ENCODE peak calls at places on chromosomes 13 and 19, in six cellular contexts. V is Right ventricle myocardium superior, I is OCI-LY7, C is gastrocnemius medialis, D is progenitor cell of endocrine pancreas, R is PC-3. M is an unnamed sample.

GRCh38 chr19:28694812-28695211 is 518.1 kb downstream of the UQCRFS1 start:
- DNase-seq in R (no peak), D (no peak), V (no peak), I (no peak), C (no peak), M (peak)

GRCh38 chr19:50412419-50412818 is 6.3 kb upstream of the SPIB start:
- DNase-seq in V (no peak), I (no peak), R (no peak), D (no peak), C (no peak), M (no peak)

GRCh38 chr19:48627211-48627864 is 8.0 kb downstream of the SPHK2 start:
- DNase-seq in V (peak), D (no peak), I (no peak), R (no peak), C (no peak), M (peak)

GRCh38 chr13:94065741-94066140 is 413.7 kb downstream of the DCT start:
- DNase-seq in D (no peak), I (no peak), C (no peak), R (no peak), V (no peak), M (no peak)

GRCh38 chr13:113273856-113274590 is 23.0 kb upstream of the LAMP1 start:
- DNase-seq in R (peak), C (no peak), I (no peak), V (peak), D (no peak), M (peak)

GRCh38 chr19:52665047-52665446 is 26.9 kb upstream of the ZNF83 start:
- DNase-seq in C (no peak), R (peak), I (no peak), D (no peak), V (no peak), M (no peak)

GRCh38 chr13:95676100-95676774 is 702 bp upstream of the DNAJC3 start:
- DNase-seq in I (peak), C (peak), V (no peak), D (no peak), R (peak), M (peak)

GRCh38 chr13:49711218-49711863 is 20.1 kb upstream of the EBPL start:
- DNase-seq in R (peak), I (no peak), C (no peak), V (no peak), D (no peak), M (peak)

GRCh38 chr13:41383400-41383799 is 72.3 kb downstream of the NAA16 start:
- DNase-seq in C (no peak), R (no peak), V (no peak), I (no peak), D (no peak), M (no peak)

GRCh38 chr19:14440049-14440448 is 6.9 kb downstream of the PKN1 start:
- DNase-seq in I (peak), V (peak), D (no peak), C (peak), R (no peak), M (no peak)

GRCh38 chr13:34412817-34413365 is 529.2 kb upstream of the NBEA start:
- DNase-seq in V (no peak), I (no peak), C (no peak), R (peak), D (no peak), M (peak)

GRCh38 chr13:36986462-36987240 is 12.5 kb downstream of the ALG5 start:
- DNase-seq in V (no peak), R (no peak), I (no peak), D (no peak), C (no peak), M (peak)

GRCh38 chr13:110103026-110103425 is 203.9 kb downstream of the COL4A1 start:
- DNase-seq in D (no peak), V (no peak), C (no peak), I (no peak), R (no peak), M (no peak)

GRCh38 chr19:2791876-2792275 is 6.6 kb downstream of the THOP1 start:
- DNase-seq in V (no peak), D (no peak), C (no peak), I (no peak), R (no peak), M (no peak)

GRCh38 chr13:28316129-28316528 is 177.8 kb downstream of the PAN3 start:
- DNase-seq in C (no peak), V (no peak), R (no peak), D (no peak), I (no peak), M (no peak)

GRCh38 chr13:76884571-76885202 is 1.5 kb downstream of the KCTD12 start:
- DNase-seq in I (no peak), D (no peak), R (peak), V (no peak), C (no peak), M (peak)

GRCh38 chr19:49231804-49232203 is 74.2 kb downstream of the TRPM4 start:
- DNase-seq in R (no peak), V (no peak), D (no peak), I (no peak), C (no peak), M (no peak)

GRCh38 chr13:35179494-35179893 is 237.4 kb downstream of the NBEA start:
- DNase-seq in V (no peak), I (no peak), D (no peak), C (no peak), R (peak), M (peak)

GRCh38 chr19:11749751-11750150 is 11.0 kb upstream of the ZNF823 start:
- DNase-seq in R (no peak), C (no peak), V (no peak), D (no peak), I (no peak), M (no peak)

GRCh38 chr19:4724252-4724514 is 541 bp upstream of the DPP9 start:
- DNase-seq in V (no peak), C (no peak), D (no peak), R (no peak), I (no peak), M (no peak)

GRCh38 chr19:5051619-5052018 is 82.7 kb downstream of the KDM4B start:
- DNase-seq in D (no peak), V (no peak), I (no peak), C (no peak), R (no peak), M (no peak)

GRCh38 chr13:75251188-75251587 is 230.8 kb downstream of the TBC1D4 start:
- DNase-seq in C (no peak), R (no peak), V (no peak), I (no peak), D (no peak), M (no peak)

GRCh38 chr19:33621811-33622504 is at the start of gene CHST8:
- DNase-seq in V (peak), D (peak), I (no peak), C (no peak), R (no peak), M (peak)

GRCh38 chr19:2552859-2553258 is 76.9 kb downstream of the GADD45B start:
- DNase-seq in C (no peak), R (peak), I (peak), V (peak), D (no peak), M (no peak)

GRCh38 chr13:113837554-113838355 is 26.1 kb downstream of the GAS6 start:
- DNase-seq in I (no peak), D (no peak), R (peak), C (peak), V (peak), M (peak)

GRCh38 chr19:35395762-35396199 is 24.9 kb downstream of the GPR42 start:
- DNase-seq in D (peak), V (peak), C (no peak), R (no peak), I (no peak), M (no peak)

GRCh38 chr13:43688230-43688907 is 98.4 kb downstream of the ENOX1 start:
- DNase-seq in V (no peak), C (no peak), I (no peak), D (no peak), R (no peak), M (no peak)

GRCh38 chr13:51581148-51581820 is 3.0 kb upstream of the WDFY2 start:
- DNase-seq in R (no peak), D (no peak), V (no peak), C (no peak), I (peak), M (no peak)

GRCh38 chr19:29596885-29597525 is 9.1 kb upstream of the POP4 start:
- DNase-seq in V (no peak), C (no peak), I (no peak), D (no peak), R (peak), M (no peak)

GRCh38 chr13:85230754-85231153 is 568.5 kb downstream of the SLITRK6 start:
- DNase-seq in D (no peak), C (no peak), V (no peak), R (no peak), I (no peak), M (no peak)

GRCh38 chr19:51476164-51476563 is 2.2 kb upstream of the CEACAM18 start:
- DNase-seq in V (no peak), I (no peak), R (no peak), C (no peak), D (no peak), M (no peak)

GRCh38 chr13:81683526-81683925 is 1342.6 kb upstream of the SPRY2 start:
- DNase-seq in V (no peak), R (no peak), I (no peak), D (no peak), C (no peak), M (no peak)

GRCh38 chr19:812819-813358 is 8.9 kb downstream of the PLPPR3 start:
- DNase-seq in D (no peak), V (no peak), C (no peak), I (no peak), R (no peak), M (no peak)

GRCh38 chr13:113672002-113672651 is 5.1 kb downstream of the GRK1 start:
- DNase-seq in D (no peak), I (no peak), R (no peak), C (no peak), V (no peak), M (no peak)

GRCh38 chr13:73228546-73228945 is 169.7 kb downstream of the KLF5 start:
- DNase-seq in D (no peak), V (no peak), C (no peak), I (no peak), R (peak), M (peak)

GRCh38 chr13:26695360-26695705 is 65.3 kb downstream of the GPR12 start:
- DNase-seq in I (no peak), D (no peak), C (no peak), R (no peak), V (no peak), M (no peak)

GRCh38 chr19:50158577-50158976 is 4.5 kb downstream of the IZUMO2 start:
- DNase-seq in R (no peak), I (peak), V (no peak), D (no peak), C (no peak), M (no peak)

GRCh38 chr19:29941828-29942403 is at the start of gene URI1:
- DNase-seq in D (peak), C (peak), R (peak), V (peak), I (peak), M (peak)

GRCh38 chr19:12137541-12137940 is 2.6 kb downstream of the ZNF20 start:
- DNase-seq in I (peak), D (no peak), C (no peak), V (no peak), R (peak), M (no peak)

M was measured in mammary epithelial cell.